ENCODE peak calls at places on chromosomes 2 and 18, in seven cellular contexts. One of them, this sample, is unnamed.

GRCh38 chr2:144771348-144771747 is 251.4 kb upstream of the ZEB2 start:
- DNase-seq in OCI-LY7: no peak
- DNase-seq in IMR-90: no peak
- DNase-seq in K562: no peak
- DNase-seq in sigmoid colon: no peak
- DNase-seq in uterus: no peak
- DNase-seq in heart right ventricle: no peak
- DNase-seq in this sample: no peak

GRCh38 chr2:62208758-62209114 is 12.8 kb downstream of the B3GNT2 start:
- DNase-seq in OCI-LY7: no peak
- DNase-seq in IMR-90: no peak
- DNase-seq in K562: no peak
- DNase-seq in sigmoid colon: no peak
- DNase-seq in uterus: no peak
- DNase-seq in heart right ventricle: no peak
- DNase-seq in this sample: no peak

GRCh38 chr2:196544906-196545433 is 94.5 kb upstream of the CCDC150 start:
- DNase-seq in OCI-LY7: no peak
- DNase-seq in IMR-90: no peak
- DNase-seq in K562: no peak
- DNase-seq in sigmoid colon: no peak
- DNase-seq in uterus: no peak
- DNase-seq in heart right ventricle: no peak
- DNase-seq in this sample: no peak

GRCh38 chr2:31322376-31322775 is 88.4 kb downstream of the EHD3 start:
- DNase-seq in OCI-LY7: no peak
- DNase-seq in IMR-90: peak
- DNase-seq in K562: no peak
- DNase-seq in sigmoid colon: no peak
- DNase-seq in uterus: no peak
- DNase-seq in heart right ventricle: peak
- DNase-seq in this sample: no peak

GRCh38 chr2:127388423-127389164 is 819 bp upstream of the MAP3K2 start:
- DNase-seq in OCI-LY7: peak
- DNase-seq in IMR-90: peak
- DNase-seq in K562: no peak
- DNase-seq in sigmoid colon: no peak
- DNase-seq in uterus: no peak
- DNase-seq in heart right ventricle: no peak
- DNase-seq in this sample: peak

GRCh38 chr2:55511508-55512124 is 7.9 kb upstream of the CFAP36 start:
- DNase-seq in OCI-LY7: peak
- DNase-seq in IMR-90: peak
- DNase-seq in K562: no peak
- DNase-seq in sigmoid colon: no peak
- DNase-seq in uterus: no peak
- DNase-seq in heart right ventricle: no peak
- DNase-seq in this sample: peak

GRCh38 chr2:176553685-176554106 is 284.5 kb downstream of the MTX2 start:
- DNase-seq in OCI-LY7: peak
- DNase-seq in IMR-90: peak
- DNase-seq in K562: no peak
- DNase-seq in sigmoid colon: peak
- DNase-seq in uterus: peak
- DNase-seq in heart right ventricle: peak
- DNase-seq in this sample: no peak

GRCh38 chr2:74532222-74532621 is 2.5 kb downstream of the HTRA2 start:
- DNase-seq in OCI-LY7: peak
- DNase-seq in IMR-90: peak
- DNase-seq in K562: no peak
- DNase-seq in sigmoid colon: no peak
- DNase-seq in uterus: no peak
- DNase-seq in heart right ventricle: no peak
- DNase-seq in this sample: peak

GRCh38 chr2:113251118-113251517 is 27.6 kb downstream of the PAX8 start:
- DNase-seq in OCI-LY7: no peak
- DNase-seq in IMR-90: no peak
- DNase-seq in K562: peak
- DNase-seq in sigmoid colon: no peak
- DNase-seq in uterus: no peak
- DNase-seq in heart right ventricle: no peak
- DNase-seq in this sample: no peak

GRCh38 chr2:224039080-224039769 is at the start of gene SERPINE2:
- DNase-seq in OCI-LY7: no peak
- DNase-seq in IMR-90: peak
- DNase-seq in K562: peak
- DNase-seq in sigmoid colon: peak
- DNase-seq in uterus: peak
- DNase-seq in heart right ventricle: peak
- DNase-seq in this sample: peak

GRCh38 chr2:207248702-207249355 is 83.1 kb upstream of the KLF7 start:
- DNase-seq in OCI-LY7: no peak
- DNase-seq in IMR-90: peak
- DNase-seq in K562: no peak
- DNase-seq in sigmoid colon: no peak
- DNase-seq in uterus: no peak
- DNase-seq in heart right ventricle: no peak
- DNase-seq in this sample: no peak

GRCh38 chr18:79540914-79541301 is 138.7 kb upstream of the CTDP1 start:
- DNase-seq in OCI-LY7: no peak
- DNase-seq in IMR-90: no peak
- DNase-seq in K562: no peak
- DNase-seq in sigmoid colon: no peak
- DNase-seq in uterus: peak
- DNase-seq in heart right ventricle: no peak
- DNase-seq in this sample: no peak

GRCh38 chr2:120783371-120783791 is 47.7 kb downstream of the GLI2 start:
- DNase-seq in OCI-LY7: no peak
- DNase-seq in IMR-90: peak
- DNase-seq in K562: no peak
- DNase-seq in sigmoid colon: no peak
- DNase-seq in uterus: no peak
- DNase-seq in heart right ventricle: no peak
- DNase-seq in this sample: peak

GRCh38 chr2:238794050-238794449 is 53.8 kb upstream of the TWIST2 start:
- DNase-seq in OCI-LY7: no peak
- DNase-seq in IMR-90: no peak
- DNase-seq in K562: no peak
- DNase-seq in sigmoid colon: no peak
- DNase-seq in uterus: no peak
- DNase-seq in heart right ventricle: no peak
- DNase-seq in this sample: no peak

GRCh38 chr2:111930875-111931274 is 32.5 kb downstream of the MERTK start:
- DNase-seq in OCI-LY7: no peak
- DNase-seq in IMR-90: peak
- DNase-seq in K562: no peak
- DNase-seq in sigmoid colon: no peak
- DNase-seq in uterus: no peak
- DNase-seq in heart right ventricle: no peak
- DNase-seq in this sample: peak

DNA sequence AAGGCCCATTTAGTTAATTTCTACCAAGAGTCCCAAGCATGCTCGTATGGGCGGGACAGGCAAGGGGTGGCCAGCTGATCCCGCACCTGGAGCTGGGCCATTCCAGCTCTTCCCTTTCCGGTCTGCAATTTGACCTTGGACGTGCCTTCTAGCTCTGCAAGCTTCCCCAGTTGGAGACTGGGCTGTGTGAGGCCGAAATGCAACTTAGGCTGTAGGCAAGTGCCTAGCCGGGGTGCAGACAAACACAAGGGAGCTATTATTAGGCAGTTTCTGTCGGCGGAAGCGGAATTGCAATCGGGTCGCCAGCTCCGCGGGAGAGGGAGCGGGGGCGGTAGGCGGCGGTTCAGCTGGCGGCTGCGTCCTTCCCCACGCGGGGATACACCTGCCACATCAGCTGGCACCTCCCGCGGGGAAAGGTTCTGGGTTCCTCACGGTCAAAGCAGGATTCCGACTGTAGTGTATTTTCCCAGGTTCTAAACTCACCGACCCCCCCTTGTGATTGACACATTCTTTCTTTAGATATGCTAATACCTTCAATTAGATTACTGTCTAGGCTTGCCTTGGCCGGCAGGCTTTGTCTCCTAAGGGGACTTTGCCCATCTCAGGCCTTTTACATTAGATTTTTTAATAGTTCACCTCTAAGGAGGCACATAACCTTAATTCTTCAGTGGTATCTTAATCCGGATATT is 17.1 kb upstream of the ZNF532 start:
- DNase-seq in OCI-LY7: no peak
- DNase-seq in IMR-90: no peak
- DNase-seq in K562: no peak
- DNase-seq in sigmoid colon: no peak
- DNase-seq in uterus: no peak
- DNase-seq in heart right ventricle: peak
- DNase-seq in this sample: no peak
- H3K27ac ChIP-seq in OCI-LY7: no peak
- H3K27ac ChIP-seq in IMR-90: no peak
- H3K27ac ChIP-seq in K562: no peak
- H3K27ac ChIP-seq in sigmoid colon: no peak
- H3K27ac ChIP-seq in uterus: peak
- H3K27ac ChIP-seq in heart right ventricle: peak
- H3K27ac ChIP-seq in this sample: no peak

GRCh38 chr2:45992746-45993475 is 304.3 kb upstream of the EPAS1 start:
- DNase-seq in OCI-LY7: no peak
- DNase-seq in IMR-90: no peak
- DNase-seq in K562: no peak
- DNase-seq in sigmoid colon: no peak
- DNase-seq in uterus: no peak
- DNase-seq in heart right ventricle: no peak
- DNase-seq in this sample: no peak
- H3K27ac ChIP-seq in OCI-LY7: no peak
- H3K27ac ChIP-seq in IMR-90: peak
- H3K27ac ChIP-seq in K562: no peak
- H3K27ac ChIP-seq in sigmoid colon: peak
- H3K27ac ChIP-seq in uterus: peak
- H3K27ac ChIP-seq in heart right ventricle: peak
- H3K27ac ChIP-seq in this sample: peak

GRCh38 chr2:109513230-109513629 is 100.5 kb downstream of the SEPTIN10 start:
- DNase-seq in OCI-LY7: no peak
- DNase-seq in IMR-90: no peak
- DNase-seq in K562: no peak
- DNase-seq in sigmoid colon: no peak
- DNase-seq in uterus: no peak
- DNase-seq in heart right ventricle: no peak
- DNase-seq in this sample: no peak

GRCh38 chr2:109517118-109517889 is 96.5 kb downstream of the SEPTIN10 start:
- DNase-seq in OCI-LY7: no peak
- DNase-seq in IMR-90: no peak
- DNase-seq in K562: no peak
- DNase-seq in sigmoid colon: no peak
- DNase-seq in uterus: no peak
- DNase-seq in heart right ventricle: no peak
- DNase-seq in this sample: peak

GRCh38 chr2:109513749-109514588 is 99.8 kb downstream of the SEPTIN10 start:
- DNase-seq in OCI-LY7: no peak
- DNase-seq in IMR-90: peak
- DNase-seq in K562: no peak
- DNase-seq in sigmoid colon: peak
- DNase-seq in uterus: peak
- DNase-seq in heart right ventricle: no peak
- DNase-seq in this sample: peak

GRCh38 chr2:109516445-109517117 is 97.2 kb downstream of the SEPTIN10 start:
- DNase-seq in OCI-LY7: no peak
- DNase-seq in IMR-90: peak
- DNase-seq in K562: peak
- DNase-seq in sigmoid colon: no peak
- DNase-seq in uterus: no peak
- DNase-seq in heart right ventricle: no peak
- DNase-seq in this sample: peak

DNA sequence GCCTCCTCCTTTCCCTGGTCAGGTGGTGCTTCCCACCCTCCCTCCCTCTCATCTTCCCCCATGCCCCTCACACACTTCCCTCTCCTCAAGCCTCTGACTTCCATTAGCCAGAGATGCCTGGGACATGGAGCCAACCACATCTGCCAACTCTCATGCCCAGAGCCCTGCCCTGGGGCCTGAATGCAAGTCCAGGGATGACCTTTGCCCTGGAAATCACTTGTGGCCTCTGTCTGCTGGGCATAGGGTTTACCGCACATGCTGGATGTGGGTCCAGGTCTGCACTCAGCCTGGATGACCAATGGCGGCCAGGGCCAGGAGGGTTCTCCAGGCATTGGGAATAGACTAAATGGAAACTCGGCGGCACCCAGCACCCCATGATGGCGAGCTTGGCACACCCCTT is 98.9 kb downstream of the SEPTIN10 start:
- DNase-seq in OCI-LY7: no peak
- DNase-seq in IMR-90: no peak
- DNase-seq in K562: no peak
- DNase-seq in sigmoid colon: no peak
- DNase-seq in uterus: no peak
- DNase-seq in heart right ventricle: no peak
- DNase-seq in this sample: peak
- H3K27ac ChIP-seq in OCI-LY7: no peak
- H3K27ac ChIP-seq in IMR-90: no peak
- H3K27ac ChIP-seq in K562: no peak
- H3K27ac ChIP-seq in sigmoid colon: peak
- H3K27ac ChIP-seq in uterus: peak
- H3K27ac ChIP-seq in heart right ventricle: peak
- H3K27ac ChIP-seq in this sample: peak

GRCh38 chr2:68245672-68246071 is 6.7 kb downstream of the PPP3R1 start:
- DNase-seq in OCI-LY7: no peak
- DNase-seq in IMR-90: no peak
- DNase-seq in K562: no peak
- DNase-seq in sigmoid colon: no peak
- DNase-seq in uterus: no peak
- DNase-seq in heart right ventricle: no peak
- DNase-seq in this sample: no peak

GRCh38 chr2:68248361-68248760 is 4.0 kb downstream of the PPP3R1 start:
- DNase-seq in OCI-LY7: no peak
- DNase-seq in IMR-90: no peak
- DNase-seq in K562: no peak
- DNase-seq in sigmoid colon: no peak
- DNase-seq in uterus: no peak
- DNase-seq in heart right ventricle: no peak
- DNase-seq in this sample: no peak

GRCh38 chr2:68248806-68249205 is 3.5 kb downstream of the PPP3R1 start:
- DNase-seq in OCI-LY7: no peak
- DNase-seq in IMR-90: no peak
- DNase-seq in K562: no peak
- DNase-seq in sigmoid colon: no peak
- DNase-seq in uterus: no peak
- DNase-seq in heart right ventricle: no peak
- DNase-seq in this sample: no peak

GRCh38 chr2:68244456-68244855 is 7.9 kb downstream of the PPP3R1 start:
- DNase-seq in OCI-LY7: no peak
- DNase-seq in IMR-90: no peak
- DNase-seq in K562: no peak
- DNase-seq in sigmoid colon: no peak
- DNase-seq in uterus: no peak
- DNase-seq in heart right ventricle: no peak
- DNase-seq in this sample: peak

DNA sequence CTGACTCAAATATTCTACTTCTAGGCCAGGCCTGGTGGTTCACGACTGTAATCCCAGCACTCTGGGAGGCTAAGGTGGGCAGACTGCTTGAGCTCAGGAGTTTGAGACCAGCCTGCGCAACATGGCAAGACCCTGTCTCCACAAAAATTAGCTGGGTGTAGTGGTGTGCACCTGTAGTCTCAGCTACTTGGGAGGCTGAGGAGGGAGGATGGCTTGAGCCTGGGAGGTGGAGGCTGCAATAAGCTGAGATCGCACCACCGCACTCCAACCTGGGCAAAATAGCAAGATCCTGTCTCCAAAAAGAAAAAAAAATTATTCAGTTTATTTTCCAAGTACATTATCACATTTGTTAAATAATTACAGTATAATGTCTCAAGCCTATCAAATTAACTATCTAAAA is 7.3 kb downstream of the PPP3R1 start:
- DNase-seq in OCI-LY7: no peak
- DNase-seq in IMR-90: no peak
- DNase-seq in K562: no peak
- DNase-seq in sigmoid colon: no peak
- DNase-seq in uterus: no peak
- DNase-seq in heart right ventricle: no peak
- DNase-seq in this sample: no peak
- H3K27ac ChIP-seq in OCI-LY7: no peak
- H3K27ac ChIP-seq in IMR-90: no peak
- H3K27ac ChIP-seq in K562: no peak
- H3K27ac ChIP-seq in sigmoid colon: peak
- H3K27ac ChIP-seq in uterus: no peak
- H3K27ac ChIP-seq in heart right ventricle: no peak
- H3K27ac ChIP-seq in this sample: no peak

This sample was measured in osteoblast.